ENCODE peak calls at places on chromosomes 16 and 17, in ten cellular contexts. One of them, this sample, is unnamed.
A peak's percentile ranks its signal among the peaks of the same experiment; 100 is the strongest.

GRCh38 chr16:1354815-1355214 is 3.1 kb downstream of the GNPTG start:
- DNase-seq in endothelial cell of umbilical vein: no peak
- DNase-seq in CD4-positive, alpha-beta T cell: no peak
- DNase-seq in transverse colon: no peak
- DNase-seq in ovary: no peak
- DNase-seq in AG04450: no peak
- DNase-seq in sigmoid colon: no peak
- DNase-seq in breast epithelium: no peak
- DNase-seq in CD4-positive, alpha-beta memory T cell: no peak
- DNase-seq in left ventricle myocardium inferior: no peak
- DNase-seq in this sample: no peak

GRCh38 chr16:88649924-88650748 is 717 bp downstream of the CYBA start:
- DNase-seq in endothelial cell of umbilical vein: no peak
- DNase-seq in CD4-positive, alpha-beta T cell: no peak
- DNase-seq in transverse colon: peak; percentile 65
- DNase-seq in ovary: no peak
- DNase-seq in AG04450: no peak
- DNase-seq in sigmoid colon: no peak
- DNase-seq in breast epithelium: no peak
- DNase-seq in CD4-positive, alpha-beta memory T cell: peak; percentile 55
- DNase-seq in left ventricle myocardium inferior: peak; percentile 47
- DNase-seq in this sample: peak; percentile 51

GRCh38 chr17:14299261-14300093 is 1.4 kb upstream of the HS3ST3B1 start:
- DNase-seq in endothelial cell of umbilical vein: peak; percentile 20
- DNase-seq in CD4-positive, alpha-beta T cell: peak; percentile 21
- DNase-seq in transverse colon: peak; percentile 16
- DNase-seq in ovary: peak; percentile 33
- DNase-seq in AG04450: no peak
- DNase-seq in sigmoid colon: peak; percentile 70
- DNase-seq in breast epithelium: no peak
- DNase-seq in CD4-positive, alpha-beta memory T cell: peak; percentile 64
- DNase-seq in left ventricle myocardium inferior: no peak
- DNase-seq in this sample: no peak

GRCh38 chr17:73342549-73343167 is 30.9 kb upstream of the CDC42EP4 start:
- DNase-seq in endothelial cell of umbilical vein: no peak
- DNase-seq in CD4-positive, alpha-beta T cell: no peak
- DNase-seq in transverse colon: no peak
- DNase-seq in ovary: no peak
- DNase-seq in AG04450: no peak
- DNase-seq in sigmoid colon: no peak
- DNase-seq in breast epithelium: no peak
- DNase-seq in CD4-positive, alpha-beta memory T cell: no peak
- DNase-seq in left ventricle myocardium inferior: no peak
- DNase-seq in this sample: no peak

GRCh38 chr17:9028171-9028570 is 6.9 kb downstream of the NTN1 start:
- DNase-seq in endothelial cell of umbilical vein: no peak
- DNase-seq in CD4-positive, alpha-beta T cell: no peak
- DNase-seq in transverse colon: no peak
- DNase-seq in ovary: no peak
- DNase-seq in AG04450: no peak
- DNase-seq in sigmoid colon: no peak
- DNase-seq in breast epithelium: no peak
- DNase-seq in CD4-positive, alpha-beta memory T cell: no peak
- DNase-seq in left ventricle myocardium inferior: no peak
- DNase-seq in this sample: no peak

GRCh38 chr16:11149011-11149616 is 106.9 kb downstream of the SOCS1 start:
- DNase-seq in endothelial cell of umbilical vein: no peak
- DNase-seq in CD4-positive, alpha-beta T cell: no peak
- DNase-seq in transverse colon: no peak
- DNase-seq in ovary: no peak
- DNase-seq in AG04450: no peak
- DNase-seq in sigmoid colon: no peak
- DNase-seq in breast epithelium: no peak
- DNase-seq in CD4-positive, alpha-beta memory T cell: no peak
- DNase-seq in left ventricle myocardium inferior: no peak
- DNase-seq in this sample: no peak

GRCh38 chr17:63960430-63960829 is 12.3 kb downstream of the SCN4A start:
- DNase-seq in endothelial cell of umbilical vein: no peak
- DNase-seq in CD4-positive, alpha-beta T cell: no peak
- DNase-seq in transverse colon: no peak
- DNase-seq in ovary: no peak
- DNase-seq in AG04450: no peak
- DNase-seq in sigmoid colon: no peak
- DNase-seq in breast epithelium: no peak
- DNase-seq in CD4-positive, alpha-beta memory T cell: no peak
- DNase-seq in left ventricle myocardium inferior: no peak
- DNase-seq in this sample: no peak

GRCh38 chr17:80424878-80425765 is 10.2 kb downstream of the ENDOV start:
- DNase-seq in endothelial cell of umbilical vein: no peak
- DNase-seq in CD4-positive, alpha-beta T cell: no peak
- DNase-seq in transverse colon: no peak
- DNase-seq in ovary: peak; percentile 15
- DNase-seq in AG04450: no peak
- DNase-seq in sigmoid colon: no peak
- DNase-seq in breast epithelium: no peak
- DNase-seq in CD4-positive, alpha-beta memory T cell: no peak
- DNase-seq in left ventricle myocardium inferior: no peak
- DNase-seq in this sample: no peak

GRCh38 chr17:28717578-28718316 is at the start of gene RAB34:
- DNase-seq in endothelial cell of umbilical vein: peak; percentile 60
- DNase-seq in CD4-positive, alpha-beta T cell: peak; percentile 36
- DNase-seq in transverse colon: peak; percentile 56
- DNase-seq in ovary: peak; percentile 86
- DNase-seq in AG04450: peak; percentile 74
- DNase-seq in sigmoid colon: peak; percentile 92
- DNase-seq in breast epithelium: peak; percentile 66
- DNase-seq in CD4-positive, alpha-beta memory T cell: no peak
- DNase-seq in left ventricle myocardium inferior: peak; percentile 72
- DNase-seq in this sample: no peak

GRCh38 chr16:77057161-77057736 is 133.7 kb upstream of the MON1B start:
- DNase-seq in endothelial cell of umbilical vein: no peak
- DNase-seq in CD4-positive, alpha-beta T cell: no peak
- DNase-seq in transverse colon: no peak
- DNase-seq in ovary: no peak
- DNase-seq in AG04450: no peak
- DNase-seq in sigmoid colon: no peak
- DNase-seq in breast epithelium: no peak
- DNase-seq in CD4-positive, alpha-beta memory T cell: no peak
- DNase-seq in left ventricle myocardium inferior: no peak
- DNase-seq in this sample: no peak

GRCh38 chr17:38673714-38674012 is 1.1 kb downstream of the EPOP start:
- DNase-seq in endothelial cell of umbilical vein: no peak
- DNase-seq in CD4-positive, alpha-beta T cell: no peak
- DNase-seq in transverse colon: no peak
- DNase-seq in ovary: no peak
- DNase-seq in AG04450: no peak
- DNase-seq in sigmoid colon: no peak
- DNase-seq in breast epithelium: no peak
- DNase-seq in CD4-positive, alpha-beta memory T cell: no peak
- DNase-seq in left ventricle myocardium inferior: peak; percentile 22
- DNase-seq in this sample: peak; percentile 11

DNA sequence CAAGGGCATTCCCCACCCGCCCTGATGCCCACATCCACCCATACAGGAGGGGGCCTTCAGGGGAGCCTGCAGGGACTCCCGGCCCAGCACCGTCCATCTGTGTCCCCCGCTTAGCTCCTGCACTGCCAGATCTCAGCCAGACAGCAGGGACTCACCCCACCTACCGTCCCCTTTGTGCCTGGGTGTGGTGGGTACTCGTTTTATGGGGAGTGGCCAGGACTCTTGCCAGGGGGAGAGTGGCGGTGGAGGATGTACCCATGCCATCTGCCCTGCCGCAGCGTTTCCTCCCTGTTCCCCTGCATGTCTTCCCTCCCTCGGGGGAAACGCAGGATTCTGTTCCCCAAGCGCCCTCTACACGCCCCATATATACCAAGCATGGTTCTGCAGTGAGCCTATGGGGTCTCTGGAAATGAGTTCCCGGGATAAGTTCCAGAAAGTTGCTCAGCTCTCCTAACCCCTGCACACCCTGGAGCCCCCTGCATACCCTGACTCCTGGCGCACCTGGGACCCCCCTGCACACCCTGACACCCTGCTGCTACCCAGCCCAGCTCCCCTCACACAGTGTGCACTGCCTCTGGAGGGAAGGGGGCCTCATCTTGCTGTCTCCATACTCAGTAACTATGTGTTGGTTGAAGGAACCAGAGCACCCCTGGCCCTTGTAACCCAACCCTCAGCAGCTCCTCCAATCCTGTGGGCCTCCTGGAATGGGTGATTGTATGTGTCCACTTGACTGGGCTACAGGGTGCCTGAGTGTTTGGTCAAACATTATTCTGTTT is 4.2 kb upstream of the MAFG start:
- DNase-seq in endothelial cell of umbilical vein: no peak
- DNase-seq in CD4-positive, alpha-beta T cell: no peak
- DNase-seq in transverse colon: no peak
- DNase-seq in ovary: no peak
- DNase-seq in AG04450: no peak
- DNase-seq in sigmoid colon: no peak
- DNase-seq in breast epithelium: no peak
- DNase-seq in CD4-positive, alpha-beta memory T cell: no peak
- DNase-seq in left ventricle myocardium inferior: no peak
- DNase-seq in this sample: no peak
- H3K27ac ChIP-seq in endothelial cell of umbilical vein: no peak overlapping the region
- H3K27ac ChIP-seq in CD4-positive, alpha-beta T cell: no peak overlapping the region
- H3K27ac ChIP-seq in transverse colon: no peak overlapping the region
- H3K27ac ChIP-seq in ovary: no peak overlapping the region
- H3K27ac ChIP-seq in AG04450: no peak overlapping the region
- H3K27ac ChIP-seq in sigmoid colon: no peak overlapping the region
- H3K27ac ChIP-seq in breast epithelium: no peak overlapping the region
- H3K27ac ChIP-seq in CD4-positive, alpha-beta memory T cell: no peak overlapping the region
- H3K27ac ChIP-seq in left ventricle myocardium inferior: no peak overlapping the region
- H3K27ac ChIP-seq in this sample: no peak overlapping the region

GRCh38 chr17:15464629-15465028 is 2.8 kb downstream of the CDRT4 start:
- DNase-seq in endothelial cell of umbilical vein: peak; percentile 24
- DNase-seq in CD4-positive, alpha-beta T cell: no peak
- DNase-seq in transverse colon: no peak
- DNase-seq in ovary: no peak
- DNase-seq in AG04450: no peak
- DNase-seq in sigmoid colon: no peak
- DNase-seq in breast epithelium: no peak
- DNase-seq in CD4-positive, alpha-beta memory T cell: no peak
- DNase-seq in left ventricle myocardium inferior: no peak
- DNase-seq in this sample: no peak
- H3K27ac ChIP-seq in endothelial cell of umbilical vein: no peak overlapping the region
- H3K27ac ChIP-seq in CD4-positive, alpha-beta T cell: no peak overlapping the region
- H3K27ac ChIP-seq in transverse colon: peak overlapping the region; percentile 65
- H3K27ac ChIP-seq in ovary: no peak overlapping the region
- H3K27ac ChIP-seq in AG04450: no peak overlapping the region
- H3K27ac ChIP-seq in sigmoid colon: peak overlapping the region; percentile 78
- H3K27ac ChIP-seq in breast epithelium: peak overlapping the region; percentile 83
- H3K27ac ChIP-seq in CD4-positive, alpha-beta memory T cell: no peak overlapping the region
- H3K27ac ChIP-seq in left ventricle myocardium inferior: peak overlapping the region; percentile 78
- H3K27ac ChIP-seq in this sample: peak overlapping the region; percentile 6

GRCh38 chr16:19290860-19291259 is 5.3 kb downstream of the CLEC19A start:
- DNase-seq in endothelial cell of umbilical vein: no peak
- DNase-seq in CD4-positive, alpha-beta T cell: no peak
- DNase-seq in transverse colon: no peak
- DNase-seq in ovary: no peak
- DNase-seq in AG04450: no peak
- DNase-seq in sigmoid colon: no peak
- DNase-seq in breast epithelium: no peak
- DNase-seq in CD4-positive, alpha-beta memory T cell: no peak
- DNase-seq in left ventricle myocardium inferior: no peak
- DNase-seq in this sample: no peak

GRCh38 chr16:19288872-19289799 is 3.6 kb downstream of the CLEC19A start:
- DNase-seq in endothelial cell of umbilical vein: no peak
- DNase-seq in CD4-positive, alpha-beta T cell: no peak
- DNase-seq in transverse colon: no peak
- DNase-seq in ovary: no peak
- DNase-seq in AG04450: no peak
- DNase-seq in sigmoid colon: no peak
- DNase-seq in breast epithelium: no peak
- DNase-seq in CD4-positive, alpha-beta memory T cell: no peak
- DNase-seq in left ventricle myocardium inferior: no peak
- DNase-seq in this sample: no peak

GRCh38 chr16:19292186-19292585 is 6.7 kb downstream of the CLEC19A start:
- DNase-seq in endothelial cell of umbilical vein: no peak
- DNase-seq in CD4-positive, alpha-beta T cell: no peak
- DNase-seq in transverse colon: no peak
- DNase-seq in ovary: no peak
- DNase-seq in AG04450: no peak
- DNase-seq in sigmoid colon: no peak
- DNase-seq in breast epithelium: no peak
- DNase-seq in CD4-positive, alpha-beta memory T cell: no peak
- DNase-seq in left ventricle myocardium inferior: no peak
- DNase-seq in this sample: no peak

GRCh38 chr16:19291459-19291858 is 5.9 kb downstream of the CLEC19A start:
- DNase-seq in endothelial cell of umbilical vein: peak; percentile 15
- DNase-seq in CD4-positive, alpha-beta T cell: no peak
- DNase-seq in transverse colon: no peak
- DNase-seq in ovary: no peak
- DNase-seq in AG04450: no peak
- DNase-seq in sigmoid colon: no peak
- DNase-seq in breast epithelium: no peak
- DNase-seq in CD4-positive, alpha-beta memory T cell: no peak
- DNase-seq in left ventricle myocardium inferior: no peak
- DNase-seq in this sample: peak; percentile 6

DNA sequence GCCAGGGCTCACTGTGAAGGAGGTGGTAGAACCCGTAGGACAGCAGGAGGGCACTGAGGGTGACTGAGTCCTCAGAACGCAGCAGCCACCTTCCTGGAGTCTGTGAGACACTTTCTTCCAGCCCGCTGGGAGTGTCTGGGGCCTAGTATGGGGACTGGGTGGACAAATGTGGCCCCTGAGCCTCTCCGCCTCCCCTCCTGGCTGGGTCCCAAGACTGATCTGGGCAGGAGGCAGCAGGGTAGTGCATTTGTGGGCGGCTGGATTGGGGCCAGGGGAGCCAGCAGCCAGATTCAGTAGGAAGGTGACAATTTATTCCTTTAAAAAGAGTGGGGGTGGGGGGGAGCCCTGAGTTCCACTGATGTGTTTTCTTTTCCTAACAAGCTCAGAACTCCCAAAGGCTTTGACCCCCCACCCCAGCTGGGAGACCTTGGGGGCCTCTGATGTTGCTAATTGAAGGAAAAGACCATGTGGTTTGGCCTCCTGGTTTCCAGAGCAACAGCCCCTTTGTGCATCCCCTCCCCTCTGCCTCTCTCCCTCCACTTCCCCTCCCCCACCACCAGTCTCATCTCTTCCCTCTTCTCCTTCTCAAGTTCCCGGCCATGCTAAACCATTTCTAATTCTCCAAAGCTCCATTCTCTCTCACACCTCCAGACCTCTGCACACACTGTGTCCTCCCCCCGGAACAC is 4.4 kb downstream of the CLEC19A start:
- DNase-seq in endothelial cell of umbilical vein: no peak
- DNase-seq in CD4-positive, alpha-beta T cell: no peak
- DNase-seq in transverse colon: no peak
- DNase-seq in ovary: no peak
- DNase-seq in AG04450: no peak
- DNase-seq in sigmoid colon: no peak
- DNase-seq in breast epithelium: no peak
- DNase-seq in CD4-positive, alpha-beta memory T cell: no peak
- DNase-seq in left ventricle myocardium inferior: no peak
- DNase-seq in this sample: no peak
- H3K27ac ChIP-seq in endothelial cell of umbilical vein: no peak overlapping the region
- H3K27ac ChIP-seq in CD4-positive, alpha-beta T cell: no peak overlapping the region
- H3K27ac ChIP-seq in transverse colon: no peak overlapping the region
- H3K27ac ChIP-seq in ovary: no peak overlapping the region
- H3K27ac ChIP-seq in AG04450: no peak overlapping the region
- H3K27ac ChIP-seq in sigmoid colon: no peak overlapping the region
- H3K27ac ChIP-seq in breast epithelium: no peak overlapping the region
- H3K27ac ChIP-seq in CD4-positive, alpha-beta memory T cell: no peak overlapping the region
- H3K27ac ChIP-seq in left ventricle myocardium inferior: no peak overlapping the region
- H3K27ac ChIP-seq in this sample: no peak overlapping the region

GRCh38 chr16:54156349-54156748 is 130.2 kb downstream of the IRX3 start:
- DNase-seq in endothelial cell of umbilical vein: no peak
- DNase-seq in CD4-positive, alpha-beta T cell: no peak
- DNase-seq in transverse colon: no peak
- DNase-seq in ovary: no peak
- DNase-seq in AG04450: no peak
- DNase-seq in sigmoid colon: no peak
- DNase-seq in breast epithelium: no peak
- DNase-seq in CD4-positive, alpha-beta memory T cell: no peak
- DNase-seq in left ventricle myocardium inferior: no peak
- DNase-seq in this sample: no peak
- H3K27ac ChIP-seq in endothelial cell of umbilical vein: no peak overlapping the region
- H3K27ac ChIP-seq in CD4-positive, alpha-beta T cell: no peak overlapping the region
- H3K27ac ChIP-seq in transverse colon: no peak overlapping the region
- H3K27ac ChIP-seq in ovary: no peak overlapping the region
- H3K27ac ChIP-seq in AG04450: no peak overlapping the region
- H3K27ac ChIP-seq in sigmoid colon: no peak overlapping the region
- H3K27ac ChIP-seq in breast epithelium: no peak overlapping the region
- H3K27ac ChIP-seq in CD4-positive, alpha-beta memory T cell: no peak overlapping the region
- H3K27ac ChIP-seq in left ventricle myocardium inferior: no peak overlapping the region
- H3K27ac ChIP-seq in this sample: no peak overlapping the region